ENCODE peak calls at places on chromosomes 7 and 10, in eight cellular contexts. W is mammary epithelial cell, P is A549, G is heart right ventricle, A is cardiac fibroblast, E is keratinocyte, O is adrenal gland, H is foreskin fibroblast. C is an unnamed sample.

GRCh38 chr7:70091362-70091761 is 493.1 kb downstream of the AUTS2 start:
- DNase-seq in W (no peak), P (no peak), G (no peak), A (no peak), E (no peak), O (no peak), H (no peak), C (peak; percentile 74)

GRCh38 chr7:135757719-135758411 is 9.3 kb upstream of the FAM180A start:
- DNase-seq in W (peak; percentile 33), P (no peak), G (peak; percentile 45), A (peak; percentile 94), E (no peak), O (peak; percentile 32), H (no peak), C (no peak)

GRCh38 chr7:121080257-121080912 is 91.9 kb downstream of the CPED1 start:
- DNase-seq in W (no peak), P (no peak), G (no peak), A (no peak), E (no peak), O (no peak), H (no peak), C (no peak)

GRCh38 chr10:81179805-81180452 is 642.2 kb downstream of the SH2D4B start:
- DNase-seq in W (no peak), P (no peak), G (no peak), A (no peak), E (no peak), O (no peak), H (no peak), C (no peak)

GRCh38 chr10:6748981-6749630 is 169.0 kb upstream of the PRKCQ start:
- DNase-seq in W (peak; percentile 90), P (no peak), G (no peak), A (peak; percentile 32), E (peak; percentile 66), O (no peak), H (peak; percentile 79), C (no peak)

GRCh38 chr10:64486149-64486548 is 964.9 kb downstream of the REEP3 start:
- DNase-seq in W (no peak), P (no peak), G (no peak), A (peak; percentile 6), E (no peak), O (no peak), H (no peak), C (no peak)

GRCh38 chr10:2575460-2575859 is 491.9 kb upstream of the PFKP start:
- DNase-seq in W (no peak), P (no peak), G (no peak), A (no peak), E (no peak), O (no peak), H (no peak), C (no peak)

GRCh38 chr7:1999278-1999984 is 233.3 kb downstream of the MAD1L1 start:
- DNase-seq in W (no peak), P (no peak), G (no peak), A (no peak), E (no peak), O (no peak), H (no peak), C (no peak)

GRCh38 chr7:98864726-98865420 is 4.9 kb downstream of the TMEM130 start:
- DNase-seq in W (no peak), P (no peak), G (no peak), A (peak; percentile 37), E (no peak), O (no peak), H (no peak), C (no peak)

GRCh38 chr10:14486777-14487510 is 156.2 kb upstream of the FRMD4A start:
- DNase-seq in W (no peak), P (no peak), G (no peak), A (no peak), E (no peak), O (no peak), H (no peak), C (no peak)

GRCh38 chr10:124149143-124149542 is 55.7 kb upstream of the CHST15 start:
- DNase-seq in W (no peak), P (no peak), G (no peak), A (no peak), E (no peak), O (no peak), H (no peak), C (no peak)

GRCh38 chr10:51896849-51897248 is 197.5 kb upstream of the CSTF2T start:
- DNase-seq in W (no peak), P (no peak), G (no peak), A (peak; percentile 83), E (no peak), O (no peak), H (peak; percentile 66), C (no peak)

GRCh38 chr7:44853391-44853790 is 5.5 kb upstream of the H2AZ2 start:
- DNase-seq in W (peak; percentile 76), P (no peak), G (no peak), A (no peak), E (no peak), O (no peak), H (no peak), C (no peak)

GRCh38 chr10:47042815-47043750 is 131.9 kb downstream of the PTPN20 start:
- DNase-seq in W (no peak), P (no peak), G (no peak), A (no peak), E (no peak), O (no peak), H (no peak), C (no peak)

GRCh38 chr7:51374936-51375335 is 58.3 kb upstream of the COBL start:
- DNase-seq in W (no peak), P (no peak), G (no peak), A (no peak), E (no peak), O (no peak), H (no peak), C (no peak)

GRCh38 chr7:156827587-156828203 is 65.3 kb downstream of the LMBR1 start:
- DNase-seq in W (no peak), P (peak; percentile 25), G (no peak), A (peak; percentile 48), E (no peak), O (no peak), H (peak; percentile 12), C (no peak)

GRCh38 chr7:101870361-101871062 is 53.1 kb downstream of the CUX1 start:
- DNase-seq in W (peak; percentile 79), P (peak; percentile 32), G (no peak), A (no peak), E (no peak), O (no peak), H (no peak), C (no peak)
- H3K4me3 ChIP-seq in W (no peak overlapping the region), P (no peak overlapping the region), G (no peak overlapping the region), A (no peak overlapping the region), E (peak overlapping the region; percentile 48), O (no peak overlapping the region), H (no peak overlapping the region), C (no peak overlapping the region)

GRCh38 chr10:26861326-26861998 is 704 bp upstream of the ABI1 start:
- DNase-seq in W (no peak), P (no peak), G (no peak), A (no peak), E (no peak), O (no peak), H (no peak), C (no peak)
- TF ChIP-seq CTCF in W (no peak), P (peak; percentile 15), G (peak; percentile 79), A (no peak), E (no peak), O (peak; percentile 9), H (no peak), C (no peak)

GRCh38 chr7:101165075-101165957 is at the start of gene VGF:
- DNase-seq in W (peak; percentile 91), P (peak; percentile 92), G (peak; percentile 91), A (peak; percentile 96), E (no peak), O (peak; percentile 91), H (peak; percentile 94), C (peak; percentile 42)
- H3K4me3 ChIP-seq in W (peak within 1 kb of the TSS; percentile 18), P (peak within 1 kb of the TSS; percentile 54), G (peak within 1 kb of the TSS; percentile 23), A (peak within 1 kb of the TSS; percentile 26), E (peak within 1 kb of the TSS; percentile 62), O (no peak within 1 kb of the TSS), H (peak within 1 kb of the TSS; percentile 29), C (peak within 1 kb of the TSS; percentile 51)

GRCh38 chr10:29966269-29966668 is 93.1 kb downstream of the JCAD start:
- DNase-seq in W (no peak), P (no peak), G (no peak), A (no peak), E (no peak), O (no peak), H (no peak), C (no peak)
- TF ChIP-seq CTCF in W (no peak), P (no peak), G (no peak), A (no peak), E (no peak), O (no peak), H (no peak), C (no peak)

GRCh38 chr10:109997233-109997632 is 10.6 kb upstream of the ADD3 start:
- DNase-seq in W (no peak), P (no peak), G (no peak), A (no peak), E (no peak), O (no peak), H (no peak), C (no peak)
- H3K4me3 ChIP-seq in W (no peak overlapping the region), P (no peak overlapping the region), G (no peak overlapping the region), A (no peak overlapping the region), E (no peak overlapping the region), O (no peak overlapping the region), H (no peak overlapping the region), C (no peak overlapping the region)

GRCh38 chr10:36538945-36539586 is 586.3 kb upstream of the ANKRD30A start:
- DNase-seq in W (peak; percentile 73), P (no peak), G (peak; percentile 10), A (peak; percentile 40), E (peak; percentile 7), O (no peak), H (peak; percentile 14), C (no peak)
- TF ChIP-seq CTCF in W (no peak), P (no peak), G (no peak), A (no peak), E (peak; percentile 34), O (no peak), H (no peak), C (no peak)

C was measured in LNCaP clone FGC.